ENCODE peak calls at places on chromosome 16, in four cellular contexts. N is K562, A is neural progenitor cell, W is GM23338. H is an unnamed sample.
A peak's percentile ranks its signal among the peaks of the same experiment; 100 is the strongest.

GRCh38 chr16:57384248-57385070 is 12.2 kb downstream of the CX3CL1 start:
- DNase-seq in A (no peak), N (no peak), W (no peak), H (no peak)

GRCh38 chr16:51306116-51306515 is 155.0 kb upstream of the SALL1 start:
- DNase-seq in W (no peak), A (no peak), N (no peak), H (peak; percentile 11)

GRCh38 chr16:64089697-64090096 is 1032.2 kb downstream of the CDH11 start:
- DNase-seq in N (peak; percentile 2), W (peak; percentile 81), A (peak; percentile 66), H (peak; percentile 45)

GRCh38 chr16:53761967-53762726 is 58.2 kb downstream of the FTO start:
- DNase-seq in W (no peak), A (no peak), N (no peak), H (peak; percentile 33)

GRCh38 chr16:23428351-23428750 is 24.6 kb downstream of the COG7 start:
- DNase-seq in W (no peak), N (no peak), A (no peak), H (no peak)

GRCh38 chr16:49556252-49557069 is 182.9 kb downstream of the C16orf78 start:
- DNase-seq in N (peak; percentile 25), A (peak; percentile 82), W (peak; percentile 83), H (peak; percentile 69)

GRCh38 chr16:21156767-21157467 is 1.6 kb upstream of the LDAF1 start:
- DNase-seq in A (peak; percentile 75), N (peak; percentile 61), W (peak; percentile 86), H (peak; percentile 80)

GRCh38 chr16:77190478-77191258 is at the start of gene MON1B:
- DNase-seq in W (peak; percentile 98), A (peak; percentile 98), N (peak; percentile 97), H (peak; percentile 98)

GRCh38 chr16:3004319-3004718 is 8.4 kb upstream of the CLDN9 start:
- DNase-seq in W (no peak), A (peak; percentile 50), N (peak; percentile 35), H (peak; percentile 62)

GRCh38 chr16:49698416-49698815 is 157.5 kb downstream of the ZNF423 start:
- DNase-seq in W (peak; percentile 64), A (peak; percentile 41), N (peak; percentile 55), H (no peak)

GRCh38 chr16:46947900-46948547 is 25.4 kb downstream of the DNAJA2 start:
- DNase-seq in W (peak; percentile 72), N (peak; percentile 64), A (peak; percentile 56), H (peak; percentile 50)

GRCh38 chr16:8962393-8963009 is 1.2 kb downstream of the USP7 start:
- DNase-seq in W (peak; percentile 69), A (peak; percentile 64), N (peak; percentile 55), H (peak; percentile 68)

GRCh38 chr16:50674831-50675230 is 6.3 kb downstream of the SNX20 start:
- DNase-seq in A (no peak), N (no peak), W (no peak), H (no peak)

GRCh38 chr16:55239723-55240122 is 84.3 kb upstream of the IRX6 start:
- DNase-seq in W (no peak), N (no peak), A (no peak), H (no peak)

GRCh38 chr16:14088155-14088753 is 17.1 kb downstream of the MRTFB start:
- DNase-seq in W (no peak), A (no peak), N (no peak), H (peak; percentile 43)

GRCh38 chr16:85718153-85718477 is 29.4 kb upstream of the GINS2 start:
- DNase-seq in A (no peak), N (no peak), W (no peak), H (no peak)

GRCh38 chr16:7714775-7715174 is 382.1 kb downstream of the RBFOX1 start:
- DNase-seq in A (no peak), N (no peak), W (no peak), H (no peak)

GRCh38 chr16:86222965-86223551 is 287.3 kb upstream of the FOXF1 start:
- DNase-seq in N (no peak), W (no peak), A (no peak), H (peak; percentile 44)

GRCh38 chr16:13999895-14000425 is 71.2 kb upstream of the MRTFB start:
- DNase-seq in A (no peak), N (peak; percentile 74), W (no peak), H (no peak)

GRCh38 chr16:11639925-11640899 is 28.0 kb upstream of the SNN start:
- DNase-seq in N (peak; percentile 22), A (peak; percentile 45), W (peak; percentile 81), H (peak; percentile 77)

GRCh38 chr16:79677799-79678525 is 77.4 kb upstream of the MAF start:
- DNase-seq in A (no peak), N (no peak), W (no peak), H (no peak)

GRCh38 chr16:75559564-75560372 is 3.7 kb upstream of the TMEM231 start:
- DNase-seq in W (peak; percentile 24), A (peak; percentile 15), N (peak; percentile 85), H (peak; percentile 29)

GRCh38 chr16:4869147-4869790 is 22.0 kb downstream of the UBN1 start:
- DNase-seq in A (no peak), N (no peak), W (no peak), H (peak; percentile 56)

DNA sequence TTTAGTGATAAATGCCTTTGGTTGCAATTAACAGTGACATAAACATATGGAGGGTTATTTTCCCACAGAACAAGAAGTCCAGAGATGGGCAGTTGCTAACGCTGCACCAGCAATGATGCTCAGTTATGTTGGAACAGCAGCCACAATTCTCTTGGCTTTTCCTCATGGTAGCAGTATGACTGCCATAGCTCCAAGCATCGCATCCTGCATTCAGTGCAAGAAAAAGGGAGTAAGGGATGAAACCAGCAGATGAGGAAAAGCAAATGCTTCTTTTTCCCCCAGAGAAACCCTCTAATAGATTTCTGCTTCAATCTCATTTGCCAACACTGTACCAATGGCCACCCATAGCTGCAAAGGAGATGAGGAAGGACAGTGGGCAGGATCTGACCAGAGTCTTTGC is 13.0 kb upstream of the ZCCHC14 start:
- DNase-seq in W (no peak), A (no peak), N (no peak), H (no peak)
- H3K27me3 ChIP-seq in W (no peaks in the 10 kb centered on the region), A (no peaks in the 10 kb centered on the region), N (peaks cover 47% of the 10 kb centered on the region), H (no peaks in the 10 kb centered on the region)

GRCh38 chr16:28100810-28101532 is 37.5 kb upstream of the GSG1L start:
- DNase-seq in A (no peak), N (no peak), W (no peak), H (no peak)

GRCh38 chr16:28098171-28098958 is 34.9 kb upstream of the GSG1L start:
- DNase-seq in W (no peak), N (no peak), A (no peak), H (no peak)

GRCh38 chr16:28096974-28097373 is 33.5 kb upstream of the GSG1L start:
- DNase-seq in W (no peak), N (no peak), A (no peak), H (no peak)

GRCh38 chr16:28098959-28099945 is 35.7 kb upstream of the GSG1L start:
- DNase-seq in A (no peak), W (no peak), N (no peak), H (no peak)

DNA sequence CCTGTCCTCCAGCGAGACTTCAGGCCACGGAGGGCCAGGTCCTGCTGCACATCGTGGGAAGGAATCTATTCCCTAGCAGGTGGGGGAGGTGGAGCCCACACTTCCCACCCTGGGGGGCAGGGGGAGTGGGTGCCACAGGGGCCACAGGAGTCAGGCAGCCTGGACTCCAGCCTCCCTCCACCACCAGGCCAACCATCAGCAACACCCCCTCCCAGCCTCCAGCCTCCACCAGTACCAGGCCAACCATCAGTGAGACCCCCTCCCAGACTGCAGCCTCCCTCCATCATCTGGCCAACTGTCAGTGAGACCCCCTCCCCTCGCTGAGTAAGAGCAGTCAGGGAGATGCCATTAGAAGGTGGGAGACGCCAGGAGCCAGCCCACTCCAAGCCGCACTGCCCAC is 34.0 kb upstream of the GSG1L start:
- DNase-seq in N (no peak), W (no peak), A (no peak), H (no peak)
- H3K4me2 ChIP-seq in N (no peak overlapping the region), W (no peak overlapping the region), A (no peak overlapping the region), H (no peak overlapping the region)

GRCh38 chr16:82229800-82230619 is 60.0 kb upstream of the MPHOSPH6 start:
- DNase-seq in W (peak; percentile 89), A (peak; percentile 86), N (peak; percentile 79), H (peak; percentile 88)
- TF ChIP-seq CTCF in W (peak; percentile 94), A (peak; percentile 96), N (peak; percentile 90), H (peak; percentile 81)

GRCh38 chr16:87652386-87652785 is 50.1 kb downstream of the JPH3 start:
- DNase-seq in A (no peak), W (no peak), N (no peak), H (no peak)

GRCh38 chr16:87648698-87649487 is 46.6 kb downstream of the JPH3 start:
- DNase-seq in N (no peak), A (no peak), W (no peak), H (no peak)

GRCh38 chr16:87653234-87653633 is 50.9 kb downstream of the JPH3 start:
- DNase-seq in A (no peak), W (peak; percentile 54), N (peak; percentile 49), H (peak; percentile 24)

GRCh38 chr16:87654826-87655225 is 52.5 kb downstream of the JPH3 start:
- DNase-seq in A (no peak), N (no peak), W (no peak), H (no peak)

DNA sequence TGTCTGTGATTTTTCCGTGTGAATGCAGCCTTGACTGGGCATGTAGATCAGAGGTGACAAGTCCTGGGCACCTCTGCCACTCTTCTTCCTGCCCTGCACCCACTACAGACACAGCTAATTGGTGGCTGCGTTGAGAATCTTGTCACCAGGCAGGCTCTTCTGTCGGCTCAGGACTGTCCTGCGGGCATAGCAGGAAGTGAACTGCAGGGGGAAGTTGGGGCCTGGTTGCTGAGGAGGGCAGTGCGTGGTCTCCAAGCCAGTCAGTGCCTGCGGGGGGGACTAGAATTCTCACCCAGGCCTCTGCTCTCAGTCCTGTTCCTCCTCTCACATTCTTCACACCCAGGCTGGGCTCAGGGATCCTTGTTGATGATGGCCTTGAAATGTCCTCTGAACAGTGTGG is 50.5 kb downstream of the JPH3 start:
- DNase-seq in N (no peak), W (no peak), A (no peak), H (no peak)
- H3K27me3 ChIP-seq in N (peaks cover 85% of the 10 kb centered on the region), W (no peaks in the 10 kb centered on the region), A (no peaks in the 10 kb centered on the region), H (no peaks in the 10 kb centered on the region)

H was measured in hepatocyte.